ENCODE peak calls at places on chromosomes 1 and 21, in six cellular contexts. K, O, Y, B, J and N are unnamed samples.

GRCh38 chr1:112954059-112954458 is 1.9 kb downstream of the SLC16A1 start:
- DNase-seq in K (no peak), O (no peak), Y (no peak), B (no peak), J (no peak), N (no peak)

GRCh38 chr21:45270306-45270821 is 17.3 kb downstream of the POFUT2 start:
- DNase-seq in K (peak), O (no peak), Y (no peak), B (peak), J (no peak), N (no peak)

GRCh38 chr1:61742620-61743431 is 546 bp downstream of the PATJ start:
- DNase-seq in K (peak), O (peak), Y (peak), B (peak), J (peak), N (no peak)

GRCh38 chr1:2400950-2401649 is 9.5 kb downstream of the RER1 start:
- DNase-seq in K (no peak), O (peak), Y (no peak), B (no peak), J (no peak), N (no peak)

GRCh38 chr21:31730687-31731111 is 1.2 kb downstream of the SCAF4 start:
- DNase-seq in K (no peak), O (no peak), Y (peak), B (peak), J (peak), N (no peak)

GRCh38 chr1:15154480-15155036 is 1.0 kb downstream of the TMEM51 start:
- DNase-seq in K (peak), O (no peak), Y (peak), B (peak), J (peak), N (no peak)

GRCh38 chr1:180773210-180773865 is 139.4 kb upstream of the KIAA1614 start:
- DNase-seq in K (no peak), O (no peak), Y (no peak), B (no peak), J (no peak), N (no peak)

GRCh38 chr1:200333329-200333728 is 76.5 kb downstream of the ZNF281 start:
- DNase-seq in K (no peak), O (no peak), Y (no peak), B (no peak), J (no peak), N (no peak)

GRCh38 chr1:172742599-172743500 is 83.9 kb downstream of the FASLG start:
- DNase-seq in K (no peak), O (no peak), Y (no peak), B (no peak), J (no peak), N (no peak)

GRCh38 chr21:37758997-37759396 is 157.3 kb downstream of the KCNJ6 start:
- DNase-seq in K (no peak), O (no peak), Y (peak), B (no peak), J (peak), N (no peak)

GRCh38 chr21:30831194-30831765 is 1.7 kb upstream of the KRTAP7-1 start:
- DNase-seq in K (no peak), O (no peak), Y (peak), B (peak), J (no peak), N (peak)

GRCh38 chr1:206963119-206963712 is 7.0 kb downstream of the FCAMR start:
- DNase-seq in K (no peak), O (no peak), Y (no peak), B (no peak), J (no peak), N (no peak)

GRCh38 chr1:27405074-27405473 is 12.7 kb downstream of the GPR3 start:
- DNase-seq in K (no peak), O (no peak), Y (peak), B (no peak), J (no peak), N (no peak)

GRCh38 chr21:45080639-45081414 is 6.4 kb downstream of the ADARB1 start:
- DNase-seq in K (peak), O (no peak), Y (no peak), B (no peak), J (no peak), N (no peak)

GRCh38 chr1:53326598-53327182 is 1.2 kb downstream of the LRP8 start:
- DNase-seq in K (no peak), O (no peak), Y (no peak), B (no peak), J (no peak), N (peak)

GRCh38 chr1:26417111-26417510 is 6.5 kb downstream of the LIN28A start:
- DNase-seq in K (no peak), O (peak), Y (peak), B (peak), J (peak), N (no peak)

GRCh38 chr1:110487676-110488075 is 31.3 kb downstream of the KCNA10 start:
- DNase-seq in K (no peak), O (no peak), Y (no peak), B (no peak), J (no peak), N (no peak)

GRCh38 chr1:77925536-77925935 is 37.1 kb downstream of the NEXN start:
- DNase-seq in K (no peak), O (no peak), Y (no peak), B (no peak), J (no peak), N (no peak)

GRCh38 chr1:185499986-185500626 is 183.1 kb upstream of the IVNS1ABP start:
- DNase-seq in K (no peak), O (no peak), Y (no peak), B (no peak), J (no peak), N (no peak)

GRCh38 chr1:228445867-228446584 is 29.4 kb upstream of the TRIM17 start:
- DNase-seq in K (no peak), O (no peak), Y (peak), B (peak), J (no peak), N (no peak)

GRCh38 chr21:25956993-25957714 is 213.4 kb downstream of the APP start:
- DNase-seq in K (no peak), O (no peak), Y (no peak), B (no peak), J (no peak), N (no peak)

GRCh38 chr21:40165212-40165611 is 298.0 kb downstream of the PCP4 start:
- DNase-seq in K (no peak), O (no peak), Y (no peak), B (no peak), J (no peak), N (no peak)

GRCh38 chr1:165365344-165365743 is 8.8 kb upstream of the LMX1A start:
- DNase-seq in K (no peak), O (no peak), Y (no peak), B (no peak), J (no peak), N (no peak)

GRCh38 chr1:35062518-35063196 is 16.5 kb upstream of the ZMYM1 start:
- DNase-seq in K (no peak), O (peak), Y (no peak), B (no peak), J (no peak), N (no peak)

GRCh38 chr21:36889401-36889800 is 77.1 kb downstream of the HLCS start:
- DNase-seq in K (no peak), O (no peak), Y (no peak), B (no peak), J (no peak), N (no peak)

GRCh38 chr1:19680644-19681043 is 16.0 kb downstream of the HTR6 start:
- DNase-seq in K (no peak), O (no peak), Y (no peak), B (no peak), J (no peak), N (no peak)

GRCh38 chr1:27589841-27590426 is 14.0 kb downstream of the AHDC1 start:
- DNase-seq in K (peak), O (no peak), Y (no peak), B (no peak), J (no peak), N (no peak)

GRCh38 chr1:70977575-70977974 is 70.0 kb downstream of the PTGER3 start:
- DNase-seq in K (no peak), O (no peak), Y (peak), B (no peak), J (no peak), N (no peak)

GRCh38 chr1:8394456-8395321 is 76.8 kb downstream of the SLC45A1 start:
- DNase-seq in K (no peak), O (peak), Y (no peak), B (no peak), J (no peak), N (no peak)

GRCh38 chr1:205451759-205452164 is 4.1 kb downstream of the BLACAT1 start:
- DNase-seq in K (no peak), O (no peak), Y (no peak), B (peak), J (no peak), N (no peak)

GRCh38 chr21:38925923-38926322 is 120.2 kb downstream of the ETS2 start:
- DNase-seq in K (peak), O (peak), Y (peak), B (peak), J (peak), N (no peak)

GRCh38 chr1:176656257-176656995 is 193.5 kb downstream of the PAPPA2 start:
- DNase-seq in K (no peak), O (no peak), Y (peak), B (no peak), J (no peak), N (no peak)

GRCh38 chr1:153532769-153533599 is 2.8 kb downstream of the S100A6 start:
- DNase-seq in K (peak), O (peak), Y (peak), B (peak), J (peak), N (no peak)

GRCh38 chr1:208254376-208254775 is 10.2 kb upstream of the PLXNA2 start:
- DNase-seq in K (no peak), O (no peak), Y (no peak), B (no peak), J (no peak), N (no peak)

GRCh38 chr1:211739671-211740411 is 64.4 kb upstream of the NEK2 start:
- DNase-seq in K (no peak), O (no peak), Y (no peak), B (no peak), J (no peak), N (no peak)

DNA sequence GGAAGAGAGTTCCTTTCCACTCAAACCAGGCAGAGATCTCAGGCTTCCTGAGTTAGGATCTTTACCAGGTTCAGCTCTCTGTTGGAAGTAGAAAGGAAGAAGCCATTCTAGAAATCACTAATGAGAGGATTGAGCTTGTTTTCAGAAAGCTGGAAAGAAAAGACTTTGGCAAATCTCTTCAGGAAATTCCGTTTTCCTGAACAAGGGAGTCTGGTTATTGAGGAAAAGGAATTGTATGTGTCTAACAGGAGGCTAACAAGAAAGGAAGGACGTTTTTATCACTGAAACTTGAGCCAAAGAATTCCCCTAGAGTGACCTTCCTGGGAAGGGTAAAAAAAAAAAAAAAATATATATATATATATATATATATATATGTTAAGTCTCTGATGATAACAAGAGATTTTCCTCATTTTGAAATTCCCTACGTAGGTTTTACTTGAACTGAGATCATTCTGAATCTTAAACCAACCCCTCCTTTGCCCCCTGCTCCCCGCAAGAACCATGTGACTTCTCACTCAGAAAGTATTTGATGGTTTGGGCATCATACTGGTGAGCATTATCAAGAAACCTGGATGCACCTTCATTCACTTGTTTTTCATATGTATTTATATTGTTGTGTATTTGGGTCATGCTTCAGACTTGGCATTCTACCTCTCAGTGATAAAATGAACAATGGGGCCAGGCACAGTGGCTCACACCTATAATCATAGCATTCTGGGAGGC is 98.4 kb upstream of the BMP8A start:
- DNase-seq in K (no peak), O (no peak), Y (no peak), B (no peak), J (no peak), N (no peak)
- H3K4me3 ChIP-seq in K (no peak), O (peak), Y (no peak), B (no peak), J (no peak), N (no peak)

GRCh38 chr1:11061652-11062365 is 2.0 kb upstream of the SRM start:
- DNase-seq in K (peak), O (no peak), Y (no peak), B (no peak), J (no peak), N (no peak)
- TF ChIP-seq CTCF in K (no peak), O (no peak), Y (no peak), B (no peak), J (no peak), N (no peak)

DNA sequence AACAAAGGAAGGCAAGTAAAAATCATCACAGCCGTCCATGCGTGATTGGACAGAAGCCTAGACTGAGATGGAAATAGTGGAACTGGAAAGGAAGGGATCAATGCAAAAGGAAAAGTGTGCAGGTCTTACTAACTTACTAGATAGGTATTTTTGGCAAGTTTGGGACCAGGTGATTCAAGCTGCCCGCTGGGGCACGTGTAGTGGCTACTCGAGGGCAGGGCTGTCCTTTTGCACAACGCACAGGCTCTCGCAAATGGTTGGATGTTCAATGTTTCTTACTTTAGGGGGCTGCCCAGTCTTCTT is 561 bp upstream of the ALG6 start:
- DNase-seq in K (no peak), O (no peak), Y (no peak), B (no peak), J (no peak), N (no peak)
- H3K4me3 ChIP-seq in K (peak), O (peak), Y (no peak), B (peak), J (peak), N (peak)

GRCh38 chr1:31765516-31765915 is 1.4 kb upstream of the ADGRB2 start:
- DNase-seq in K (no peak), O (no peak), Y (no peak), B (no peak), J (no peak), N (no peak)

GRCh38 chr1:31763671-31764306 is 351 bp downstream of the ADGRB2 start:
- DNase-seq in K (no peak), O (no peak), Y (no peak), B (no peak), J (no peak), N (no peak)

GRCh38 chr1:31764307-31765040 is at the start of gene ADGRB2:
- DNase-seq in K (no peak), O (no peak), Y (no peak), B (no peak), J (no peak), N (no peak)

GRCh38 chr1:31762726-31763670 is 1.1 kb downstream of the ADGRB2 start:
- DNase-seq in K (peak), O (peak), Y (peak), B (peak), J (peak), N (no peak)

DNA sequence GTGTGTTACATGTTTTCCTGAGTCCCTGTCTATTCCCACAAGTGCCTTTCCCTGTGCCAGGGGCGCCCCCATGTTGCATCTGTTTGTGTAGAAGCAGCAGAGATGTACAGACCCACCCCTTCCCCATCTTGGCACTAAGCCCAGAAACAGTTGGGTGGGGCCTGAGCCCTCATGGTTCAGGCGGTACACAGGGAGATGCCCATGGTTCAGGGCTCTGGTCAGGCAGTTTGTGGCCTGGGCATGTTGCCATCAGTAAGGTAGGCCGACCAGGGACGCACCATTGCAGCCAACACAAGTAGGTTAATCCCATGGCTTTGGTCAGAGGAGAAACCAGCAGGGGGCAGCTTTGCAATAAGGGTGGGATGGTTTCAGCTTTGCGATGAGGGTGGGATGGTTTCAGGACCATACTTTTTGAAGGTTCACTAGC is 914 bp upstream of the ADGRB2 start:
- DNase-seq in K (no peak), O (no peak), Y (no peak), B (peak), J (no peak), N (no peak)
- TF ChIP-seq CTCF in K (no peak), O (peak), Y (no peak), B (no peak), J (no peak), N (peak)

GRCh38 chr1:43365678-43366077 is 2.1 kb downstream of the ELOVL1 start:
- DNase-seq in K (no peak), O (no peak), Y (no peak), B (no peak), J (no peak), N (no peak)
- H3K4me3 ChIP-seq in K (no peak), O (peak), Y (no peak), B (no peak), J (no peak), N (peak)